ENCODE peak calls at places on chromosomes 16 and 17, in nine cellular contexts. N is breast epithelium, G is transverse colon, T is suprapubic skin, W is esophagus muscularis mucosa, X is stomach, F is spleen, S is HepG2, V is H1. O is an unnamed sample.

GRCh38 chr17:8073627-8074485 is 13.7 kb downstream of the ALOX12B start:
- DNase-seq in N (peak; percentile 76), G (peak; percentile 79), T (no peak), W (no peak), X (peak; percentile 81), F (peak; percentile 95), S (peak; percentile 32), V (peak; percentile 93), O (peak; percentile 90)

GRCh38 chr17:4329838-4330237 is 36.6 kb downstream of the UBE2G1 start:
- DNase-seq in N (no peak), G (no peak), T (no peak), W (no peak), X (no peak), F (no peak), S (no peak), V (no peak), O (no peak)

GRCh38 chr17:9957244-9957643 is 52.2 kb upstream of the RCVRN start:
- DNase-seq in N (no peak), G (no peak), T (no peak), W (no peak), X (no peak), F (no peak), S (no peak), V (no peak), O (no peak)

GRCh38 chr16:72858611-72859493 is 189.1 kb downstream of the ZFHX3 start:
- DNase-seq in N (no peak), G (no peak), T (no peak), W (no peak), X (no peak), F (no peak), S (no peak), V (no peak), O (no peak)

GRCh38 chr17:74971842-74972106 is 785 bp downstream of the HID1 start:
- DNase-seq in N (no peak), G (no peak), T (no peak), W (no peak), X (no peak), F (no peak), S (no peak), V (no peak), O (no peak)

GRCh38 chr17:56159764-56160394 is 6.6 kb downstream of the ANKFN1 start:
- DNase-seq in N (no peak), G (no peak), T (no peak), W (no peak), X (no peak), F (no peak), S (no peak), V (no peak), O (no peak)

GRCh38 chr16:67563708-67564468 is 1.6 kb downstream of the CTCF start:
- DNase-seq in N (no peak), G (peak; percentile 57), T (no peak), W (no peak), X (peak; percentile 46), F (no peak), S (peak; percentile 58), V (no peak), O (no peak)

GRCh38 chr17:64107517-64108235 is 22.3 kb downstream of the ERN1 start:
- DNase-seq in N (no peak), G (no peak), T (no peak), W (no peak), X (no peak), F (no peak), S (peak; percentile 35), V (no peak), O (no peak)

GRCh38 chr17:75404223-75404738 is 1.2 kb downstream of the GRB2 start:
- DNase-seq in N (no peak), G (peak; percentile 76), T (peak; percentile 70), W (no peak), X (peak; percentile 65), F (no peak), S (peak; percentile 83), V (no peak), O (no peak)

GRCh38 chr17:72590882-72591499 is 470.2 kb downstream of the SOX9 start:
- DNase-seq in N (no peak), G (no peak), T (no peak), W (no peak), X (no peak), F (no peak), S (no peak), V (no peak), O (no peak)

GRCh38 chr17:63151981-63152523 is 186.0 kb downstream of the TANC2 start:
- DNase-seq in N (no peak), G (no peak), T (no peak), W (no peak), X (no peak), F (no peak), S (no peak), V (no peak), O (no peak)

GRCh38 chr17:16285646-16286008 is 67.6 kb downstream of the CENPV start:
- DNase-seq in N (no peak), G (no peak), T (no peak), W (no peak), X (no peak), F (no peak), S (no peak), V (no peak), O (no peak)

GRCh38 chr17:16283705-16284104 is 66.7 kb downstream of the PIGL start:
- DNase-seq in N (no peak), G (no peak), T (no peak), W (no peak), X (no peak), F (no peak), S (no peak), V (no peak), O (no peak)

GRCh38 chr17:16286947-16287562 is 66.2 kb downstream of the CENPV start:
- DNase-seq in N (no peak), G (peak; percentile 31), T (no peak), W (no peak), X (no peak), F (peak; percentile 91), S (no peak), V (peak; percentile 54), O (no peak)

GRCh38 chr17:16287563-16288027 is 65.7 kb downstream of the CENPV start:
- DNase-seq in N (no peak), G (peak; percentile 40), T (no peak), W (no peak), X (peak; percentile 37), F (no peak), S (peak; percentile 48), V (no peak), O (no peak)

GRCh38 chr17:16286009-16286946 is 67.0 kb downstream of the CENPV start:
- DNase-seq in N (peak; percentile 64), G (peak; percentile 92), T (peak; percentile 84), W (peak; percentile 97), X (peak; percentile 86), F (peak; percentile 93), S (peak; percentile 99), V (peak; percentile 77), O (peak; percentile 66)
- TF ChIP-seq POLR2A in N (no peak), G (peak; percentile 84), T (no peak), W (no peak), X (no peak), F (no peak), S (peak; percentile 81), V (no peak), O (peak; percentile 87)

GRCh38 chr16:57734308-57734924 is 1.2 kb upstream of the KATNB1 start:
- DNase-seq in N (no peak), G (no peak), T (no peak), W (no peak), X (no peak), F (peak; percentile 90), S (no peak), V (no peak), O (no peak)

GRCh38 chr16:57732683-57733082 is 2.9 kb upstream of the KATNB1 start:
- DNase-seq in N (no peak), G (no peak), T (no peak), W (no peak), X (no peak), F (peak; percentile 24), S (no peak), V (no peak), O (no peak)

GRCh38 chr16:57730771-57731730 is 4.5 kb upstream of the KATNB1 start:
- DNase-seq in N (no peak), G (no peak), T (no peak), W (no peak), X (no peak), F (peak; percentile 62), S (no peak), V (no peak), O (no peak)

GRCh38 chr16:57729182-57729484 is 6.4 kb upstream of the KATNB1 start:
- DNase-seq in N (no peak), G (no peak), T (peak; percentile 16), W (no peak), X (no peak), F (peak; percentile 1), S (no peak), V (no peak), O (no peak)

GRCh38 chr16:57732011-57732410 is 3.6 kb upstream of the KATNB1 start:
- DNase-seq in N (no peak), G (no peak), T (no peak), W (no peak), X (no peak), F (no peak), S (no peak), V (no peak), O (no peak)
- TF ChIP-seq POLR2AphosphoS5 in N (no peak), G (no peak), T (no peak), W (no peak), X (no peak), F (no peak), S (no peak), V (no peak), O (no peak)

GRCh38 chr17:29565643-29566472 is 979 bp downstream of the ABHD15 start:
- DNase-seq in N (peak; percentile 51), G (peak; percentile 71), T (peak; percentile 74), W (no peak), X (peak; percentile 59), F (peak; percentile 94), S (peak; percentile 25), V (no peak), O (no peak)

GRCh38 chr17:29569245-29569950 is 897 bp downstream of the TP53I13 start:
- DNase-seq in N (no peak), G (no peak), T (peak; percentile 60), W (no peak), X (no peak), F (peak; percentile 65), S (no peak), V (no peak), O (no peak)

GRCh38 chr17:29568331-29569244 is at the start of gene TP53I13:
- DNase-seq in N (peak; percentile 76), G (peak; percentile 94), T (peak; percentile 91), W (peak; percentile 96), X (peak; percentile 91), F (peak; percentile 98), S (peak; percentile 51), V (peak; percentile 87), O (peak; percentile 84)

GRCh38 chr17:29566473-29567361 is at the start of gene ABHD15:
- DNase-seq in N (peak; percentile 55), G (peak; percentile 84), T (peak; percentile 80), W (no peak), X (peak; percentile 79), F (peak; percentile 94), S (peak; percentile 35), V (peak; percentile 81), O (peak; percentile 63)

GRCh38 chr17:29567362-29568330 is 809 bp upstream of the ABHD15 start:
- DNase-seq in N (peak; percentile 56), G (peak; percentile 80), T (peak; percentile 83), W (no peak), X (peak; percentile 73), F (peak; percentile 96), S (peak; percentile 47), V (peak; percentile 84), O (peak; percentile 84)
- TF ChIP-seq POLR2A in N (no peak), G (no peak), T (no peak), W (no peak), X (no peak), F (no peak), S (no peak), V (no peak), O (no peak)

GRCh38 chr16:62760398-62760797 is 724.2 kb upstream of the CDH8 start:
- DNase-seq in N (no peak), G (no peak), T (no peak), W (no peak), X (no peak), F (no peak), S (no peak), V (no peak), O (no peak)
- TF ChIP-seq POLR2AphosphoS5 in N (no peak), G (no peak), T (no peak), W (no peak), X (no peak), F (no peak), S (no peak), V (no peak), O (no peak)

O was measured in GM12891.